ENCODE peak calls at places on chromosomes 1 and 21, in four cellular contexts. P is stomach, E is A549, B is sigmoid colon. N is an unnamed sample.

GRCh38 chr21:45584786-45585185 is 42.5 kb upstream of the SLC19A1 start:
- DNase-seq in P (peak; percentile 10), E (no peak), B (no peak), N (no peak)

GRCh38 chr1:176880954-176881595 is 283.4 kb downstream of the ASTN1 start:
- DNase-seq in P (peak; percentile 76), E (peak; percentile 66), B (peak; percentile 81), N (no peak)

GRCh38 chr1:64932962-64933295 is 33.4 kb downstream of the JAK1 start:
- DNase-seq in P (no peak), E (no peak), B (no peak), N (no peak)

GRCh38 chr21:43193651-43194302 is 25.0 kb downstream of the CRYAA start:
- DNase-seq in P (no peak), E (no peak), B (peak; percentile 63), N (peak; percentile 15)

GRCh38 chr1:208985231-208985630 is 598.3 kb upstream of the CAMK1G start:
- DNase-seq in P (no peak), E (no peak), B (no peak), N (no peak)

GRCh38 chr1:64861611-64862010 is 104.7 kb downstream of the JAK1 start:
- DNase-seq in P (peak; percentile 35), E (no peak), B (no peak), N (no peak)

GRCh38 chr1:198776602-198777029 is 137.8 kb downstream of the PTPRC start:
- DNase-seq in P (no peak), E (no peak), B (peak; percentile 71), N (no peak)

GRCh38 chr1:206050655-206051235 is 2.2 kb upstream of the RHEX start:
- DNase-seq in P (no peak), E (no peak), B (no peak), N (peak; percentile 31)

GRCh38 chr1:235018161-235018560 is 110.5 kb downstream of the TOMM20 start:
- DNase-seq in P (no peak), E (peak; percentile 17), B (peak; percentile 46), N (no peak)

GRCh38 chr1:87888456-87888855 is 559.8 kb downstream of the LMO4 start:
- DNase-seq in P (no peak), E (peak; percentile 2), B (no peak), N (no peak)

GRCh38 chr1:99558539-99558938 is 87.4 kb upstream of the PALMD start:
- DNase-seq in P (no peak), E (no peak), B (no peak), N (no peak)

GRCh38 chr1:198845851-198846250 is 207.0 kb downstream of the PTPRC start:
- DNase-seq in P (no peak), E (no peak), B (no peak), N (no peak)

GRCh38 chr1:36223373-36223995 is 759 bp upstream of the THRAP3 start:
- DNase-seq in P (no peak), E (peak; percentile 33), B (no peak), N (no peak)

GRCh38 chr1:25469177-25469576 is 38.5 kb downstream of the MACO1 start:
- DNase-seq in P (no peak), E (no peak), B (no peak), N (no peak)

GRCh38 chr1:46130144-46130543 is 2.3 kb downstream of the PIK3R3 start:
- DNase-seq in P (no peak), E (no peak), B (no peak), N (no peak)

GRCh38 chr1:74847720-74848119 is 114.8 kb downstream of the TYW3 start:
- DNase-seq in P (no peak), E (no peak), B (no peak), N (no peak)

GRCh38 chr1:18940303-18941020 is 16.0 kb downstream of the IFFO2 start:
- DNase-seq in P (no peak), E (no peak), B (no peak), N (no peak)

GRCh38 chr1:171805395-171806115 is 24.1 kb downstream of the METTL13 start:
- DNase-seq in P (no peak), E (no peak), B (no peak), N (no peak)

GRCh38 chr1:169514566-169515270 is 29.0 kb upstream of the SLC19A2 start:
- DNase-seq in P (no peak), E (no peak), B (no peak), N (no peak)

GRCh38 chr1:216908116-216908515 is 184.9 kb upstream of the ESRRG start:
- DNase-seq in P (no peak), E (no peak), B (no peak), N (no peak)

GRCh38 chr1:2284932-2285331 is 56.8 kb downstream of the SKI start:
- DNase-seq in P (no peak), E (no peak), B (no peak), N (no peak)

GRCh38 chr1:240399381-240399780 is 212.6 kb downstream of the GREM2 start:
- DNase-seq in P (no peak), E (no peak), B (no peak), N (no peak)

GRCh38 chr1:84675106-84675505 is 15.2 kb downstream of the SSX2IP start:
- DNase-seq in P (no peak), E (no peak), B (no peak), N (no peak)

GRCh38 chr1:21012937-21013336 is 163.8 kb downstream of the EIF4G3 start:
- DNase-seq in P (no peak), E (no peak), B (peak; percentile 71), N (no peak)

GRCh38 chr1:39398278-39399010 is 93.0 kb upstream of the BMP8A start:
- DNase-seq in P (peak; percentile 59), E (peak; percentile 89), B (peak; percentile 82), N (no peak)

GRCh38 chr1:19690342-19690741 is 25.7 kb downstream of the HTR6 start:
- DNase-seq in P (no peak), E (no peak), B (no peak), N (no peak)

GRCh38 chr21:34073749-34074282 is 438 bp downstream of the MRPS6 start:
- DNase-seq in P (peak; percentile 38), E (no peak), B (peak; percentile 64), N (peak; percentile 93)

GRCh38 chr1:201608635-201609395 is 69.9 kb downstream of the NAV1 start:
- DNase-seq in P (no peak), E (no peak), B (no peak), N (no peak)

GRCh38 chr1:150106331-150106730 is 38.8 kb downstream of the VPS45 start:
- DNase-seq in P (no peak), E (no peak), B (no peak), N (no peak)

GRCh38 chr21:45236481-45236880 is 51.2 kb downstream of the POFUT2 start:
- DNase-seq in P (no peak), E (no peak), B (no peak), N (no peak)

GRCh38 chr1:8915446-8915845 is 30.2 kb upstream of the CA6 start:
- DNase-seq in P (no peak), E (no peak), B (no peak), N (no peak)

GRCh38 chr1:5611855-5612254 is 380.4 kb downstream of the NPHP4 start:
- DNase-seq in P (no peak), E (no peak), B (no peak), N (no peak)

GRCh38 chr1:5611431-5611830 is 380.8 kb downstream of the NPHP4 start:
- DNase-seq in P (no peak), E (no peak), B (no peak), N (no peak)

GRCh38 chr1:5617179-5618015 is 374.8 kb downstream of the NPHP4 start:
- DNase-seq in P (no peak), E (no peak), B (no peak), N (peak; percentile 19)

GRCh38 chr1:5616366-5617178 is 375.7 kb downstream of the NPHP4 start:
- DNase-seq in P (no peak), E (no peak), B (no peak), N (no peak)

GRCh38 chr1:5615076-5615475 is 377.1 kb downstream of the NPHP4 start:
- DNase-seq in P (no peak), E (no peak), B (no peak), N (no peak)
- TF ChIP-seq EP300 in P (no peak), E (no peak), B (no peak), N (no peak)

GRCh38 chr21:15815285-15815684 is 85.5 kb downstream of the USP25 start:
- DNase-seq in P (no peak), E (no peak), B (no peak), N (no peak)
- H3K27ac ChIP-seq in P (no peak overlapping the region), E (no peak overlapping the region), B (no peak overlapping the region), N (no peak overlapping the region)

DNA sequence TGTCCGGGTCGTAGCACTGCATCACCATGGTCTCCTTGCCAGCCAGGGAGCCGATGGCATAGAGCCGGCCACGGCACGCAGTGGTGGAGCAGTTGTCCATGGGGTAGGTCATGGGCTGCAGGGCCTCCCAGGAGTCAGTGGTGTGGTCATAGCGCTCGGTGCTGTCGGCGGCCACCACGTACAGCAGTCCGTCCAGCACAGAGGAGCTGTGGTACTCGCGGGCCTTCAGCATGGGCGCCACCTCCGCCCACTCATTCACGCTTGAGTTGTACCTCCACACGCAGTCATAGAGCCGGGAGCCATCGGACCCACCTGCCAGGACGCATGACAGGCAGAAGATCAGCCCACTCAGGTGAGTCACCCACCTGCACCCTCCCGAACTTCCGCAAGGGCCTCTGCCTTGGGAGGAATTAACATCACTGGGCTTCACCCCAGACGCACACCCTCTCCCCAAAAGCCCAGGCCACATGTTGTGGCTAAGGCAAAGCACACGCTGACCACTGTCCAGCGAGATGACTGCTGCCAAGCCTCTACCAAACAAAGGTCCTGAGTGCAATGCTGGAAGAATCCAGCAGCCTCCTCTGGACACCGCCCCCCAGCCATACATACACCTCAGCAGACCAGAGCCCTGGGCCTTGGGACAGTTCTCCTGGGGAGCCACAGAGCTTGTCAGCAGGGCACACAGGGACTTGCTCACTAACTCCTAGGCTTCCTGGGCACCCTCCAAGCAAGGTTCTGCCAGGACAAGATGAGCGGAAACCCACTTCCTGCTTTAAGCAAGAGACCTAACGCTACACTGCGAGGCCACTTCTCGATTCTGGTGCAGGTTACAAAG is 3.3 kb downstream of the KLHL21 start:
- DNase-seq in P (no peak), E (no peak), B (no peak), N (peak; percentile 74)
- TF ChIP-seq POLR2A in P (no peak), E (no peak), B (no peak), N (no peak)

GRCh38 chr1:237300642-237301041 is 258.7 kb downstream of the RYR2 start:
- DNase-seq in P (no peak), E (no peak), B (no peak), N (no peak)

GRCh38 chr1:237309595-237310118 is 267.7 kb downstream of the RYR2 start:
- DNase-seq in P (no peak), E (no peak), B (no peak), N (peak; percentile 75)

GRCh38 chr1:237303929-237304328 is 261.9 kb downstream of the RYR2 start:
- DNase-seq in P (no peak), E (no peak), B (no peak), N (no peak)
- TF ChIP-seq EP300 in P (no peak), E (no peak), B (no peak), N (no peak)

DNA sequence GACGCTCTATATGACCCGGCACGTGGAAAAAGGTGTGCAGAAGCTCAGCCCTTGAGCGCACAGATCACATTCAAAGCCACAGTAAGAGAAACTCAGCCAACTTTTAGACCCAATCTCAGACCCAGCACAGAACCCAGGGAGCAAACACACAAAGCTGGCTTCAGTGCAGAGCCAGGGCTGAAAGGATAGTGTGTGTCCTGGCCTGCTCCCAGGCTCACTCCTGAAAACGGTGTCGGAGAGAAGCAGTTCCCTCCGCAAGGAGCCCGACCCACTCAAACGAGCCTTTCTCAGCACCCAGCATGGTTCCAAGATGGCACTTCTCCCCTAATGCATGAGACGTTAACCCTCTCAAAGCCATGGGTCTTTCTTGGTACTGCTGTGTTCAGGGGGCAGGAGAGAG is 39.6 kb downstream of the CASZ1 start:
- DNase-seq in P (peak; percentile 56), E (no peak), B (no peak), N (no peak)
- H3K27ac ChIP-seq in P (peak overlapping the region; percentile 82), E (no peak overlapping the region), B (peak overlapping the region; percentile 81), N (peak overlapping the region; percentile 61)

N was measured in upper lobe of left lung.